ENCODE peak calls at places on chromosomes 1 and 21, in nine cellular contexts. One of them, this sample, is unnamed.

GRCh38 chr21:44935533-44935927 is 4.3 kb upstream of the SLX9 start:
- DNase-seq in NCI-H1417: no peak
- DNase-seq in psoas muscle: no peak
- DNase-seq in cerebellar cortex: no peak
- DNase-seq in DMS 273 treated with DMSO at 0.1 percent for 48 hours: no peak
- DNase-seq in GM12892: no peak
- DNase-seq in stimulated activated CD4-positive, alpha-beta T cell treated with anti-CD3 and anti-CD28 coated beads, Interleukin-12 subunit alpha, Interleukin-12 subunit beta, amount 100 ng/mL, for 4 hours: no peak
- DNase-seq in endothelial cell: no peak
- DNase-seq in Calu3: no peak
- DNase-seq in this sample: no peak

GRCh38 chr1:188043536-188044245 is 1214.9 kb downstream of the PLA2G4A start:
- DNase-seq in psoas muscle: no peak
- DNase-seq in GM12892: no peak
- DNase-seq in stimulated activated CD4-positive, alpha-beta T cell treated with anti-CD3 and anti-CD28 coated beads, Interleukin-12 subunit alpha, Interleukin-12 subunit beta, amount 100 ng/mL, for 4 hours: no peak
- DNase-seq in DMS 273 treated with DMSO at 0.1 percent for 48 hours: no peak
- DNase-seq in Calu3: no peak
- DNase-seq in cerebellar cortex: no peak
- DNase-seq in NCI-H1417: no peak
- DNase-seq in endothelial cell: no peak
- DNase-seq in this sample: no peak

GRCh38 chr1:43152866-43153265 is 19.2 kb downstream of the EBNA1BP2 start:
- DNase-seq in stimulated activated CD4-positive, alpha-beta T cell treated with anti-CD3 and anti-CD28 coated beads, Interleukin-12 subunit alpha, Interleukin-12 subunit beta, amount 100 ng/mL, for 4 hours: no peak
- DNase-seq in DMS 273 treated with DMSO at 0.1 percent for 48 hours: peak; percentile 16
- DNase-seq in NCI-H1417: no peak
- DNase-seq in Calu3: no peak
- DNase-seq in psoas muscle: no peak
- DNase-seq in cerebellar cortex: peak; percentile 13
- DNase-seq in GM12892: no peak
- DNase-seq in endothelial cell: no peak
- DNase-seq in this sample: no peak

GRCh38 chr1:155970531-155971167 is 7.7 kb downstream of the ARHGEF2 start:
- DNase-seq in psoas muscle: peak; percentile 75
- DNase-seq in cerebellar cortex: peak; percentile 72
- DNase-seq in Calu3: no peak
- DNase-seq in stimulated activated CD4-positive, alpha-beta T cell treated with anti-CD3 and anti-CD28 coated beads, Interleukin-12 subunit alpha, Interleukin-12 subunit beta, amount 100 ng/mL, for 4 hours: no peak
- DNase-seq in GM12892: peak; percentile 79
- DNase-seq in NCI-H1417: no peak
- DNase-seq in endothelial cell: no peak
- DNase-seq in DMS 273 treated with DMSO at 0.1 percent for 48 hours: no peak
- DNase-seq in this sample: no peak

GRCh38 chr1:152699746-152700145 is 1.6 kb downstream of the LCE2A start:
- DNase-seq in Calu3: no peak
- DNase-seq in DMS 273 treated with DMSO at 0.1 percent for 48 hours: no peak
- DNase-seq in GM12892: no peak
- DNase-seq in cerebellar cortex: no peak
- DNase-seq in psoas muscle: no peak
- DNase-seq in endothelial cell: no peak
- DNase-seq in NCI-H1417: no peak
- DNase-seq in stimulated activated CD4-positive, alpha-beta T cell treated with anti-CD3 and anti-CD28 coated beads, Interleukin-12 subunit alpha, Interleukin-12 subunit beta, amount 100 ng/mL, for 4 hours: no peak
- DNase-seq in this sample: no peak

GRCh38 chr1:8712413-8713229 is 104.8 kb downstream of the RERE start:
- DNase-seq in psoas muscle: no peak
- DNase-seq in GM12892: no peak
- DNase-seq in cerebellar cortex: no peak
- DNase-seq in NCI-H1417: peak; percentile 88
- DNase-seq in DMS 273 treated with DMSO at 0.1 percent for 48 hours: peak; percentile 21
- DNase-seq in endothelial cell: no peak
- DNase-seq in stimulated activated CD4-positive, alpha-beta T cell treated with anti-CD3 and anti-CD28 coated beads, Interleukin-12 subunit alpha, Interleukin-12 subunit beta, amount 100 ng/mL, for 4 hours: no peak
- DNase-seq in Calu3: no peak
- DNase-seq in this sample: peak; percentile 70

GRCh38 chr1:222711319-222712252 is 705 bp downstream of the AIDA start:
- DNase-seq in cerebellar cortex: peak; percentile 49
- DNase-seq in stimulated activated CD4-positive, alpha-beta T cell treated with anti-CD3 and anti-CD28 coated beads, Interleukin-12 subunit alpha, Interleukin-12 subunit beta, amount 100 ng/mL, for 4 hours: peak; percentile 52
- DNase-seq in NCI-H1417: peak; percentile 27
- DNase-seq in DMS 273 treated with DMSO at 0.1 percent for 48 hours: peak; percentile 39
- DNase-seq in Calu3: peak; percentile 60
- DNase-seq in GM12892: peak; percentile 33
- DNase-seq in psoas muscle: peak; percentile 66
- DNase-seq in endothelial cell: peak; percentile 39
- DNase-seq in this sample: peak; percentile 29

GRCh38 chr1:195804547-195804946 is 803.7 kb downstream of the KCNT2 start:
- DNase-seq in stimulated activated CD4-positive, alpha-beta T cell treated with anti-CD3 and anti-CD28 coated beads, Interleukin-12 subunit alpha, Interleukin-12 subunit beta, amount 100 ng/mL, for 4 hours: no peak
- DNase-seq in endothelial cell: no peak
- DNase-seq in NCI-H1417: no peak
- DNase-seq in cerebellar cortex: no peak
- DNase-seq in psoas muscle: no peak
- DNase-seq in DMS 273 treated with DMSO at 0.1 percent for 48 hours: no peak
- DNase-seq in GM12892: no peak
- DNase-seq in Calu3: no peak
- DNase-seq in this sample: no peak

GRCh38 chr1:158043232-158043631 is 49.8 kb downstream of the KIRREL1 start:
- DNase-seq in stimulated activated CD4-positive, alpha-beta T cell treated with anti-CD3 and anti-CD28 coated beads, Interleukin-12 subunit alpha, Interleukin-12 subunit beta, amount 100 ng/mL, for 4 hours: no peak
- DNase-seq in NCI-H1417: no peak
- DNase-seq in Calu3: no peak
- DNase-seq in DMS 273 treated with DMSO at 0.1 percent for 48 hours: no peak
- DNase-seq in GM12892: no peak
- DNase-seq in psoas muscle: no peak
- DNase-seq in cerebellar cortex: no peak
- DNase-seq in endothelial cell: no peak
- DNase-seq in this sample: no peak

GRCh38 chr1:200423235-200423634 is 13.4 kb upstream of the ZNF281 start:
- DNase-seq in GM12892: no peak
- DNase-seq in NCI-H1417: no peak
- DNase-seq in Calu3: no peak
- DNase-seq in cerebellar cortex: no peak
- DNase-seq in endothelial cell: no peak
- DNase-seq in stimulated activated CD4-positive, alpha-beta T cell treated with anti-CD3 and anti-CD28 coated beads, Interleukin-12 subunit alpha, Interleukin-12 subunit beta, amount 100 ng/mL, for 4 hours: no peak
- DNase-seq in psoas muscle: no peak
- DNase-seq in DMS 273 treated with DMSO at 0.1 percent for 48 hours: no peak
- DNase-seq in this sample: no peak

GRCh38 chr1:162252209-162252608 is 124.4 kb downstream of the SPATA46 start:
- DNase-seq in endothelial cell: no peak
- DNase-seq in Calu3: no peak
- DNase-seq in cerebellar cortex: no peak
- DNase-seq in GM12892: no peak
- DNase-seq in DMS 273 treated with DMSO at 0.1 percent for 48 hours: no peak
- DNase-seq in NCI-H1417: no peak
- DNase-seq in psoas muscle: no peak
- DNase-seq in stimulated activated CD4-positive, alpha-beta T cell treated with anti-CD3 and anti-CD28 coated beads, Interleukin-12 subunit alpha, Interleukin-12 subunit beta, amount 100 ng/mL, for 4 hours: no peak
- DNase-seq in this sample: no peak

GRCh38 chr1:224784606-224785328 is 144.7 kb upstream of the DNAH14 start:
- DNase-seq in GM12892: no peak
- DNase-seq in DMS 273 treated with DMSO at 0.1 percent for 48 hours: no peak
- DNase-seq in Calu3: no peak
- DNase-seq in psoas muscle: no peak
- DNase-seq in NCI-H1417: no peak
- DNase-seq in stimulated activated CD4-positive, alpha-beta T cell treated with anti-CD3 and anti-CD28 coated beads, Interleukin-12 subunit alpha, Interleukin-12 subunit beta, amount 100 ng/mL, for 4 hours: no peak
- DNase-seq in cerebellar cortex: no peak
- DNase-seq in endothelial cell: no peak
- DNase-seq in this sample: no peak